ENCODE peak calls at places on chromosome 16, in ten cellular contexts. V, I, U, P, B, K, Z, Q, Y and E are unnamed samples.

GRCh38 chr16:57446530-57447141 is 549 bp downstream of the CIAPIN1 start:
- DNase-seq in U (peak), Y (no peak), Q (peak), K (no peak), B (no peak), Z (peak), P (peak), V (no peak), I (peak), E (peak)

GRCh38 chr16:87474566-87474996 is 18.2 kb downstream of the ZCCHC14 start:
- DNase-seq in K (no peak), P (no peak), Z (no peak), U (no peak), V (no peak), I (no peak), Y (no peak), Q (no peak), B (no peak), E (no peak)

GRCh38 chr16:66668777-66669444 is 27.6 kb downstream of the CMTM4 start:
- DNase-seq in P (no peak), Z (no peak), Q (no peak), Y (no peak), V (no peak), B (no peak), I (no peak), K (no peak), U (no peak), E (no peak)

GRCh38 chr16:67841816-67842508 is at the start of gene THAP11:
- DNase-seq in Y (peak), U (peak), Q (peak), K (peak), B (no peak), P (peak), V (peak), Z (peak), I (peak), E (peak)

GRCh38 chr16:26988186-26988585 is 78.5 kb upstream of the C16orf82 start:
- DNase-seq in K (no peak), I (no peak), Q (no peak), P (no peak), Z (no peak), Y (no peak), U (no peak), V (peak), B (no peak), E (no peak)

GRCh38 chr16:660459-661183 is 7.3 kb upstream of the RHOT2 start:
- DNase-seq in K (no peak), Y (peak), I (peak), U (peak), Q (peak), B (no peak), Z (no peak), P (peak), V (peak), E (peak)

GRCh38 chr16:84827131-84827574 is 7.4 kb downstream of the CRISPLD2 start:
- DNase-seq in I (no peak), V (no peak), B (no peak), Y (no peak), Q (no peak), Z (no peak), K (no peak), P (no peak), U (no peak), E (no peak)

GRCh38 chr16:30728904-30729672 is 19.1 kb upstream of the PHKG2 start:
- DNase-seq in I (no peak), U (no peak), V (no peak), Z (no peak), P (no peak), B (no peak), Q (no peak), Y (no peak), K (no peak), E (no peak)

GRCh38 chr16:88437367-88437964 is 15.6 kb upstream of the ZFPM1 start:
- DNase-seq in K (no peak), Z (no peak), V (peak), Q (no peak), I (no peak), Y (peak), P (peak), U (peak), B (no peak), E (peak)

GRCh38 chr16:70160821-70161220 is 12.8 kb upstream of the CLEC18C start:
- DNase-seq in Z (no peak), U (no peak), Q (no peak), P (no peak), B (no peak), I (no peak), V (no peak), K (no peak), Y (no peak), E (no peak)

GRCh38 chr16:82728901-82729300 is 102.1 kb downstream of the CDH13 start:
- DNase-seq in Q (no peak), B (no peak), P (no peak), Z (no peak), K (no peak), U (peak), V (no peak), I (no peak), Y (no peak), E (no peak)

GRCh38 chr16:85347213-85347591 is 234.9 kb upstream of the CIBAR2 start:
- DNase-seq in Z (no peak), U (no peak), K (no peak), Y (no peak), B (no peak), I (no peak), P (no peak), Q (no peak), V (no peak), E (no peak)

GRCh38 chr16:84680843-84681629 is 18.8 kb upstream of the USP10 start:
- DNase-seq in V (no peak), Y (no peak), I (no peak), U (no peak), Z (no peak), Q (no peak), B (no peak), K (no peak), P (no peak), E (no peak)

GRCh38 chr16:66662445-66663194 is 33.9 kb downstream of the CMTM4 start:
- DNase-seq in Z (no peak), V (no peak), Q (no peak), I (no peak), B (no peak), U (peak), Y (no peak), P (no peak), K (no peak), E (no peak)

GRCh38 chr16:53071748-53072301 is 17.0 kb downstream of the CHD9 start:
- DNase-seq in Q (no peak), Y (peak), P (no peak), Z (no peak), I (no peak), V (no peak), K (no peak), B (no peak), U (peak), E (peak)

GRCh38 chr16:4316103-4316731 is 350 bp downstream of the GLIS2 start:
- DNase-seq in Z (no peak), P (no peak), V (peak), I (no peak), Y (no peak), U (no peak), B (no peak), K (no peak), Q (no peak), E (no peak)

GRCh38 chr16:1271380-1271749 is 15.5 kb downstream of the TPSD1 start:
- DNase-seq in Z (no peak), P (no peak), K (no peak), U (no peak), B (no peak), I (no peak), V (no peak), Y (no peak), Q (no peak), E (no peak)

GRCh38 chr16:50473375-50473945 is 74.7 kb upstream of the NKD1 start:
- DNase-seq in K (no peak), V (no peak), Q (no peak), Y (no peak), I (no peak), P (no peak), B (peak), Z (peak), U (no peak), E (no peak)

GRCh38 chr16:69187387-69187890 is 475 bp downstream of the SNTB2 start:
- DNase-seq in Y (peak), V (peak), B (no peak), U (peak), Q (peak), I (no peak), P (peak), Z (no peak), K (peak), E (peak)

GRCh38 chr16:59654455-59654854 is 920.3 kb upstream of the GOT2 start:
- DNase-seq in Z (no peak), Q (no peak), I (no peak), B (no peak), V (no peak), Y (no peak), K (no peak), P (no peak), U (no peak), E (no peak)

GRCh38 chr16:87855852-87856715 is 13.2 kb downstream of the SLC7A5 start:
- DNase-seq in Y (peak), V (peak), I (peak), U (peak), Q (peak), B (no peak), P (peak), Z (no peak), K (no peak), E (peak)

GRCh38 chr16:15907863-15908478 is 19.6 kb upstream of the CEP20 start:
- DNase-seq in P (peak), B (no peak), U (peak), K (no peak), Y (no peak), I (no peak), Z (peak), V (no peak), Q (no peak), E (no peak)

GRCh38 chr16:70759666-70760065 is 41.3 kb downstream of the VAC14 start:
- DNase-seq in U (no peak), I (no peak), V (no peak), Z (no peak), Y (no peak), P (no peak), B (no peak), K (no peak), Q (no peak), E (no peak)